ENCODE peak calls at places on chromosome 5, in eight cellular contexts. R is AG08396, B is DMS53, E is GM23338, I is head of caudate nucleus, W is HAP-1, U is progenitor cell of endocrine pancreas, S is Kasumi-1. T is an unnamed sample.

GRCh38 chr5:112367400-112367799 is 51.7 kb downstream of the EPB41L4A start:
- DNase-seq in R (no peak), B (no peak), E (no peak), I (no peak), W (no peak), U (no peak), S (no peak), T (no peak)

GRCh38 chr5:10825897-10826644 is 65.0 kb upstream of the DAP start:
- DNase-seq in R (no peak), B (peak), E (peak), I (no peak), W (no peak), U (no peak), S (no peak), T (peak)

GRCh38 chr5:174503461-174504265 is 220.7 kb upstream of the MSX2 start:
- DNase-seq in R (peak), B (no peak), E (no peak), I (peak), W (no peak), U (no peak), S (no peak), T (no peak)

GRCh38 chr5:171312129-171312819 is 3.2 kb downstream of the TLX3 start:
- DNase-seq in R (no peak), B (peak), E (peak), I (no peak), W (no peak), U (no peak), S (peak), T (peak)

GRCh38 chr5:132812949-132813598 is at the start of gene SOWAHA:
- DNase-seq in R (no peak), B (peak), E (peak), I (peak), W (peak), U (no peak), S (no peak), T (no peak)

GRCh38 chr5:106634375-106634774 is 1036.4 kb downstream of the EFNA5 start:
- DNase-seq in R (no peak), B (no peak), E (no peak), I (no peak), W (no peak), U (no peak), S (no peak), T (no peak)

GRCh38 chr5:154850255-154851062 is at the start of gene FAXDC2:
- DNase-seq in R (peak), B (no peak), E (peak), I (peak), W (peak), U (peak), S (no peak), T (peak)

GRCh38 chr5:177605667-177606066 is 5.7 kb downstream of the B4GALT7 start:
- DNase-seq in R (no peak), B (no peak), E (no peak), I (no peak), W (no peak), U (no peak), S (no peak), T (no peak)

GRCh38 chr5:30574761-30575160 is 618.7 kb upstream of the CDH6 start:
- DNase-seq in R (no peak), B (no peak), E (no peak), I (no peak), W (no peak), U (no peak), S (no peak), T (no peak)

GRCh38 chr5:143142596-143143435 is 260.7 kb downstream of the NR3C1 start:
- DNase-seq in R (no peak), B (no peak), E (no peak), I (peak), W (no peak), U (no peak), S (no peak), T (no peak)

GRCh38 chr5:134446938-134447337 is 35.3 kb upstream of the CDKN2AIPNL start:
- DNase-seq in R (no peak), B (no peak), E (peak), I (no peak), W (no peak), U (no peak), S (no peak), T (no peak)

GRCh38 chr5:72171667-72172066 is 64.4 kb downstream of the MAP1B start:
- DNase-seq in R (no peak), B (no peak), E (no peak), I (no peak), W (no peak), U (no peak), S (no peak), T (no peak)

GRCh38 chr5:156201793-156202388 is 125.1 kb upstream of the SGCD start:
- DNase-seq in R (peak), B (peak), E (no peak), I (no peak), W (no peak), U (no peak), S (no peak), T (no peak)

GRCh38 chr5:59746261-59746765 is 147.2 kb downstream of the PDE4D start:
- DNase-seq in R (no peak), B (peak), E (no peak), I (no peak), W (no peak), U (no peak), S (no peak), T (peak)

GRCh38 chr5:128216860-128217531 is 133.4 kb downstream of the SLC12A2 start:
- DNase-seq in R (peak), B (no peak), E (no peak), I (no peak), W (no peak), U (no peak), S (no peak), T (peak)

GRCh38 chr5:180818275-180818674 is 15.7 kb upstream of the MGAT1 start:
- DNase-seq in R (no peak), B (no peak), E (no peak), I (no peak), W (no peak), U (no peak), S (no peak), T (no peak)

GRCh38 chr5:33408816-33409215 is 31.9 kb upstream of the TARS1 start:
- DNase-seq in R (peak), B (no peak), E (no peak), I (no peak), W (no peak), U (no peak), S (no peak), T (no peak)

GRCh38 chr5:150612405-150612804 is 28.1 kb upstream of the SYNPO start:
- DNase-seq in R (no peak), B (peak), E (no peak), I (no peak), W (no peak), U (no peak), S (no peak), T (no peak)

GRCh38 chr5:107463731-107464130 is 207.0 kb downstream of the EFNA5 start:
- DNase-seq in R (no peak), B (peak), E (no peak), I (no peak), W (no peak), U (no peak), S (no peak), T (no peak)

GRCh38 chr5:33969572-33970452 is 14.7 kb downstream of the SLC45A2 start:
- DNase-seq in R (peak), B (peak), E (peak), I (no peak), W (peak), U (no peak), S (peak), T (peak)

GRCh38 chr5:172870261-172870806 is 36.3 kb downstream of the ERGIC1 start:
- DNase-seq in R (peak), B (no peak), E (no peak), I (no peak), W (no peak), U (no peak), S (no peak), T (peak)

GRCh38 chr5:83900307-83900706 is 179.7 kb upstream of the HAPLN1 start:
- DNase-seq in R (no peak), B (no peak), E (peak), I (no peak), W (no peak), U (no peak), S (peak), T (no peak)

GRCh38 chr5:176821441-176821840 is 11.1 kb downstream of the UNC5A start:
- DNase-seq in R (no peak), B (no peak), E (no peak), I (no peak), W (no peak), U (no peak), S (no peak), T (no peak)

GRCh38 chr5:173029499-173029921 is 26.6 kb upstream of the CREBRF start:
- DNase-seq in R (no peak), B (no peak), E (no peak), I (no peak), W (no peak), U (no peak), S (peak), T (no peak)

GRCh38 chr5:51382759-51383493 is at the start of gene ISL1:
- DNase-seq in R (peak), B (peak), E (peak), I (peak), W (peak), U (peak), S (no peak), T (no peak)

GRCh38 chr5:163172540-163173337 is 264.7 kb upstream of the CCNG1 start:
- DNase-seq in R (no peak), B (peak), E (no peak), I (no peak), W (no peak), U (no peak), S (no peak), T (no peak)

GRCh38 chr5:163893301-163893700 is 387.9 kb downstream of the MAT2B start:
- DNase-seq in R (no peak), B (no peak), E (no peak), I (no peak), W (no peak), U (no peak), S (no peak), T (no peak)

GRCh38 chr5:2610986-2611385 is 140.5 kb downstream of the IRX2 start:
- DNase-seq in R (no peak), B (no peak), E (no peak), I (no peak), W (no peak), U (no peak), S (no peak), T (no peak)

GRCh38 chr5:79493596-79494343 is 20.2 kb downstream of the HOMER1 start:
- DNase-seq in R (no peak), B (no peak), E (peak), I (no peak), W (no peak), U (no peak), S (no peak), T (no peak)

GRCh38 chr5:152124413-152125082 is 199.9 kb upstream of the GLRA1 start:
- DNase-seq in R (no peak), B (no peak), E (peak), I (no peak), W (no peak), U (no peak), S (no peak), T (no peak)

GRCh38 chr5:84379749-84380148 is 4.9 kb downstream of the EDIL3 start:
- DNase-seq in R (no peak), B (peak), E (no peak), I (no peak), W (no peak), U (no peak), S (no peak), T (peak)

GRCh38 chr5:134813407-134813806 is 32.4 kb upstream of the C5orf24 start:
- DNase-seq in R (no peak), B (no peak), E (no peak), I (no peak), W (no peak), U (no peak), S (no peak), T (no peak)

GRCh38 chr5:72667708-72668107 is 148.8 kb upstream of the TNPO1 start:
- DNase-seq in R (no peak), B (no peak), E (no peak), I (no peak), W (no peak), U (no peak), S (no peak), T (no peak)

GRCh38 chr5:136033848-136034247 is 5.1 kb downstream of the TGFBI start:
- DNase-seq in R (no peak), B (no peak), E (no peak), I (no peak), W (no peak), U (no peak), S (no peak), T (no peak)

GRCh38 chr5:111584651-111585050 is 72.3 kb upstream of the STARD4 start:
- DNase-seq in R (peak), B (peak), E (no peak), I (no peak), W (no peak), U (no peak), S (no peak), T (no peak)

GRCh38 chr5:74648835-74649286 is 8.3 kb upstream of the ENC1 start:
- DNase-seq in R (peak), B (peak), E (peak), I (no peak), W (peak), U (no peak), S (peak), T (peak)

GRCh38 chr5:93574041-93574938 is 6.7 kb downstream of the NR2F1-AS1 start:
- DNase-seq in R (peak), B (no peak), E (no peak), I (no peak), W (no peak), U (no peak), S (no peak), T (no peak)

GRCh38 chr5:73792687-73793320 is 166.8 kb downstream of the ARHGEF28 start:
- DNase-seq in R (peak), B (peak), E (peak), I (peak), W (peak), U (peak), S (peak), T (peak)